ENCODE peak calls at places on chromosomes 1 and 21, in nine cellular contexts. Y is myocyte, Z is endothelial cell, O is hippocampal formation, N is CMK, G is fibroblast of lung, S is nucleus accumbens, T is kidney tubule cell, A is substantia nigra. I is an unnamed sample.

GRCh38 chr1:223713546-223714420 is 1.4 kb downstream of the CAPN2 start:
- DNase-seq in Y (peak), Z (no peak), O (no peak), N (no peak), G (no peak), S (no peak), T (peak), A (no peak), I (no peak)

GRCh38 chr1:234875953-234876814 is 252.5 kb downstream of the TOMM20 start:
- DNase-seq in Y (no peak), Z (no peak), O (no peak), N (peak), G (peak), S (no peak), T (no peak), A (no peak), I (no peak)

GRCh38 chr1:97094257-97094972 is 372.8 kb downstream of the PTBP2 start:
- DNase-seq in Y (no peak), Z (no peak), O (no peak), N (no peak), G (peak), S (no peak), T (peak), A (no peak), I (no peak)

GRCh38 chr1:221856188-221857093 is 114.6 kb upstream of the DUSP10 start:
- DNase-seq in Y (no peak), Z (no peak), O (no peak), N (no peak), G (peak), S (no peak), T (peak), A (no peak), I (no peak)

GRCh38 chr1:21592086-21592865 is 76.9 kb downstream of the RAP1GAP start:
- DNase-seq in Y (no peak), Z (no peak), O (no peak), N (no peak), G (no peak), S (no peak), T (no peak), A (no peak), I (no peak)

GRCh38 chr21:8992731-8993174 is 1528.6 kb upstream of the TPTE start:
- DNase-seq in Y (no peak), Z (peak), O (no peak), N (no peak), G (no peak), S (no peak), T (peak), A (no peak), I (no peak)

GRCh38 chr1:147771216-147772125 is 11.1 kb upstream of the GJA5 start:
- DNase-seq in Y (peak), Z (no peak), O (no peak), N (no peak), G (no peak), S (no peak), T (peak), A (no peak), I (no peak)

GRCh38 chr1:38929054-38929453 is 12.6 kb downstream of the RHBDL2 start:
- DNase-seq in Y (no peak), Z (no peak), O (no peak), N (no peak), G (no peak), S (peak), T (no peak), A (no peak), I (no peak)

GRCh38 chr1:203171341-203172183 is 4.1 kb downstream of the MYBPH start:
- DNase-seq in Y (peak), Z (no peak), O (no peak), N (no peak), G (no peak), S (no peak), T (no peak), A (no peak), I (no peak)

GRCh38 chr1:59013276-59013927 is 229.6 kb upstream of the JUN start:
- DNase-seq in Y (peak), Z (peak), O (no peak), N (no peak), G (peak), S (no peak), T (peak), A (no peak), I (no peak)

GRCh38 chr1:61477301-61477700 is 247.6 kb downstream of the TM2D1 start:
- DNase-seq in Y (no peak), Z (no peak), O (no peak), N (no peak), G (no peak), S (no peak), T (no peak), A (no peak), I (no peak)

GRCh38 chr1:115907092-115907491 is 66.2 kb upstream of the NHLH2 start:
- DNase-seq in Y (no peak), Z (no peak), O (no peak), N (no peak), G (no peak), S (no peak), T (no peak), A (no peak), I (no peak)

GRCh38 chr1:216111842-216112241 is 311.4 kb downstream of the USH2A start:
- DNase-seq in Y (peak), Z (no peak), O (no peak), N (no peak), G (peak), S (no peak), T (no peak), A (no peak), I (no peak)

GRCh38 chr1:229240532-229240931 is 30.4 kb upstream of the RAB4A start:
- DNase-seq in Y (no peak), Z (no peak), O (no peak), N (no peak), G (no peak), S (no peak), T (no peak), A (no peak), I (no peak)

GRCh38 chr1:228408041-228408868 is 1.6 kb upstream of the TRIM11 start:
- DNase-seq in Y (no peak), Z (no peak), O (no peak), N (no peak), G (no peak), S (no peak), T (no peak), A (no peak), I (no peak)

GRCh38 chr1:17655922-17656321 is 99.2 kb upstream of the ACTL8 start:
- DNase-seq in Y (no peak), Z (no peak), O (no peak), N (no peak), G (no peak), S (no peak), T (no peak), A (no peak), I (no peak)

GRCh38 chr21:33080376-33080775 is 10.4 kb downstream of the OLIG1 start:
- DNase-seq in Y (peak), Z (no peak), O (no peak), N (no peak), G (no peak), S (no peak), T (no peak), A (no peak), I (no peak)

GRCh38 chr1:245707941-245708340 is 553.2 kb downstream of the KIF26B start:
- DNase-seq in Y (no peak), Z (no peak), O (no peak), N (no peak), G (no peak), S (no peak), T (peak), A (no peak), I (no peak)

GRCh38 chr21:32112194-32112593 is 166.7 kb downstream of the MIS18A start:
- DNase-seq in Y (no peak), Z (no peak), O (no peak), N (no peak), G (no peak), S (no peak), T (no peak), A (no peak), I (no peak)

GRCh38 chr1:39509360-39510009 is 18.0 kb downstream of the BMP8A start:
- DNase-seq in Y (peak), Z (no peak), O (no peak), N (no peak), G (peak), S (no peak), T (no peak), A (no peak), I (no peak)

GRCh38 chr21:43343095-43343991 is 83.6 kb downstream of the SIK1 start:
- DNase-seq in Y (no peak), Z (no peak), O (no peak), N (no peak), G (no peak), S (no peak), T (peak), A (no peak), I (no peak)

GRCh38 chr1:161473363-161473762 is 31.9 kb upstream of the FCGR2A start:
- DNase-seq in Y (peak), Z (no peak), O (no peak), N (no peak), G (peak), S (no peak), T (peak), A (no peak), I (no peak)

GRCh38 chr1:153678519-153679336 is at the start of gene NPR1:
- DNase-seq in Y (no peak), Z (peak), O (no peak), N (no peak), G (peak), S (no peak), T (no peak), A (no peak), I (no peak)

GRCh38 chr1:48889088-48889487 is 112.4 kb upstream of the BEND5 start:
- DNase-seq in Y (no peak), Z (no peak), O (no peak), N (no peak), G (no peak), S (no peak), T (no peak), A (no peak), I (no peak)

GRCh38 chr1:1084372-1085170 is 10.5 kb upstream of the RNF223 start:
- DNase-seq in Y (no peak), Z (peak), O (no peak), N (no peak), G (no peak), S (no peak), T (no peak), A (no peak), I (no peak)

GRCh38 chr1:6832789-6833188 is 47.5 kb downstream of the CAMTA1 start:
- DNase-seq in Y (no peak), Z (no peak), O (no peak), N (no peak), G (no peak), S (no peak), T (no peak), A (no peak), I (no peak)

GRCh38 chr1:51859737-51860136 is 18.8 kb downstream of the NRDC start:
- DNase-seq in Y (no peak), Z (no peak), O (no peak), N (no peak), G (no peak), S (no peak), T (no peak), A (no peak), I (no peak)

GRCh38 chr1:181469829-181470228 is 13.5 kb upstream of the CACNA1E start:
- DNase-seq in Y (peak), Z (no peak), O (no peak), N (no peak), G (peak), S (no peak), T (peak), A (no peak), I (no peak)

GRCh38 chr1:95003433-95003738 is 69.4 kb downstream of the ALG14 start:
- DNase-seq in Y (no peak), Z (no peak), O (no peak), N (no peak), G (peak), S (no peak), T (peak), A (no peak), I (no peak)

GRCh38 chr1:51733793-51734522 is 117.1 kb downstream of the OSBPL9 start:
- DNase-seq in Y (no peak), Z (no peak), O (no peak), N (no peak), G (no peak), S (no peak), T (no peak), A (no peak), I (no peak)

I was measured in NCI-H1048.